ENCODE peak calls at places on chromosomes 6 and 20, in ten cellular contexts. D, L, C, P, N, U, G, Z, O and B are unnamed samples.

GRCh38 chr20:35617397-35618031 is 1.9 kb downstream of the SPAG4 start:
- DNase-seq in D (no peak), L (peak; percentile 58), C (peak; percentile 79), P (peak; percentile 67), N (peak; percentile 33), U (no peak), G (peak; percentile 74), Z (no peak), O (peak; percentile 43), B (peak; percentile 24)

GRCh38 chr6:100276311-100277057 is 188.2 kb downstream of the SIM1 start:
- DNase-seq in D (no peak), L (no peak), C (no peak), P (no peak), N (no peak), U (no peak), G (no peak), Z (no peak), O (no peak), B (no peak)

GRCh38 chr6:35197196-35197595 is 16.6 kb upstream of the SCUBE3 start:
- DNase-seq in D (no peak), L (no peak), C (no peak), P (no peak), N (no peak), U (no peak), G (no peak), Z (no peak), O (no peak), B (no peak)

GRCh38 chr20:2840967-2841531 is 504 bp downstream of the VPS16 start:
- DNase-seq in D (no peak), L (peak; percentile 66), C (peak; percentile 18), P (peak; percentile 60), N (peak; percentile 38), U (no peak), G (no peak), Z (no peak), O (peak; percentile 75), B (no peak)

GRCh38 chr6:94464018-94464510 is 1044.7 kb upstream of the EPHA7 start:
- DNase-seq in D (no peak), L (no peak), C (no peak), P (no peak), N (no peak), U (no peak), G (no peak), Z (no peak), O (no peak), B (no peak)

GRCh38 chr20:32674362-32674789 is 635 bp upstream of the C20orf203 start:
- DNase-seq in D (no peak), L (peak; percentile 60), C (peak; percentile 56), P (peak; percentile 63), N (peak; percentile 58), U (no peak), G (peak; percentile 63), Z (peak; percentile 68), O (no peak), B (peak; percentile 59)

GRCh38 chr6:131051316-131051715 is 11.7 kb downstream of the EPB41L2 start:
- DNase-seq in D (no peak), L (no peak), C (no peak), P (no peak), N (no peak), U (no peak), G (no peak), Z (no peak), O (no peak), B (no peak)

GRCh38 chr6:24761193-24761835 is 13.4 kb upstream of the GMNN start:
- DNase-seq in D (no peak), L (no peak), C (no peak), P (no peak), N (no peak), U (no peak), G (no peak), Z (no peak), O (no peak), B (no peak)

GRCh38 chr6:17705428-17705777 is 1.3 kb downstream of the NUP153 start:
- DNase-seq in D (no peak), L (peak; percentile 78), C (peak; percentile 28), P (peak; percentile 50), N (no peak), U (no peak), G (no peak), Z (no peak), O (peak; percentile 64), B (no peak)

GRCh38 chr6:28597217-28597835 is 71.6 kb downstream of the GPX5 start:
- DNase-seq in D (no peak), L (peak; percentile 78), C (peak; percentile 80), P (no peak), N (peak; percentile 40), U (no peak), G (peak; percentile 29), Z (no peak), O (no peak), B (no peak)

GRCh38 chr20:32218156-32218900 is 10.6 kb downstream of the POFUT1 start:
- DNase-seq in D (no peak), L (no peak), C (no peak), P (peak; percentile 84), N (no peak), U (no peak), G (no peak), Z (no peak), O (no peak), B (no peak)

GRCh38 chr6:100274147-100274546 is 190.6 kb downstream of the SIM1 start:
- DNase-seq in D (no peak), L (no peak), C (no peak), P (no peak), N (no peak), U (no peak), G (no peak), Z (no peak), O (no peak), B (no peak)

GRCh38 chr20:41135187-41135887 is 2.0 kb upstream of the PLCG1 start:
- DNase-seq in D (no peak), L (peak; percentile 30), C (peak; percentile 44), P (peak; percentile 58), N (peak; percentile 28), U (no peak), G (peak; percentile 80), Z (no peak), O (no peak), B (peak; percentile 78)

GRCh38 chr6:166460473-166461437 is 78.0 kb upstream of the MPC1 start:
- DNase-seq in D (no peak), L (no peak), C (no peak), P (no peak), N (no peak), U (no peak), G (peak; percentile 16), Z (no peak), O (no peak), B (no peak)

GRCh38 chr6:101544286-101544685 is 150.8 kb downstream of the GRIK2 start:
- DNase-seq in D (no peak), L (peak; percentile 23), C (no peak), P (no peak), N (no peak), U (no peak), G (no peak), Z (no peak), O (no peak), B (no peak)

GRCh38 chr6:15430947-15431405 is 185.1 kb downstream of the JARID2 start:
- DNase-seq in D (no peak), L (no peak), C (no peak), P (peak; percentile 65), N (no peak), U (no peak), G (no peak), Z (no peak), O (no peak), B (no peak)

GRCh38 chr20:47405775-47406325 is 49.4 kb upstream of the ZMYND8 start:
- DNase-seq in D (no peak), L (no peak), C (no peak), P (no peak), N (no peak), U (no peak), G (no peak), Z (no peak), O (no peak), B (no peak)

GRCh38 chr6:164108869-164109769 is 694.6 kb downstream of the QKI start:
- DNase-seq in D (no peak), L (peak; percentile 34), C (no peak), P (peak; percentile 95), N (no peak), U (no peak), G (no peak), Z (no peak), O (peak; percentile 91), B (no peak)

GRCh38 chr20:42483694-42484303 is 705.9 kb downstream of the PTPRT start:
- DNase-seq in D (no peak), L (no peak), C (no peak), P (no peak), N (peak; percentile 29), U (no peak), G (no peak), Z (no peak), O (no peak), B (no peak)

GRCh38 chr20:24891546-24892393 is 57.3 kb upstream of the CST7 start:
- DNase-seq in D (no peak), L (no peak), C (no peak), P (no peak), N (no peak), U (no peak), G (no peak), Z (peak; percentile 71), O (no peak), B (no peak)

GRCh38 chr20:36086767-36087166 is 67.8 kb upstream of the EPB41L1 start:
- DNase-seq in D (no peak), L (no peak), C (no peak), P (no peak), N (no peak), U (no peak), G (no peak), Z (no peak), O (no peak), B (no peak)

GRCh38 chr20:7087803-7088202 is 320.3 kb downstream of the BMP2 start:
- DNase-seq in D (no peak), L (no peak), C (no peak), P (no peak), N (no peak), U (no peak), G (no peak), Z (no peak), O (no peak), B (no peak)